ENCODE peak calls at places on chromosomes 16 and 17, in nine cellular contexts. L is RCC 7860; N is pulmonary artery endothelial cell; V is Calu3; Z is aorta; I is amniotic stem cell; X is CD8-positive, alpha-beta T cell; R is NAMALWA; K is NCI-H1092 treated with DMSO at 0.1 percent for 48 hours. B is an unnamed sample.

GRCh38 chr17:17229416-17230098 is 7.4 kb downstream of the FLCN start:
- DNase-seq in Z (no peak), I (no peak), N (no peak), V (no peak), L (no peak), K (no peak), R (no peak), X (no peak), B (no peak)

GRCh38 chr17:71821512-71821911 is 299.3 kb upstream of the SOX9 start:
- DNase-seq in N (no peak), R (no peak), L (no peak), I (no peak), V (no peak), X (no peak), K (no peak), Z (no peak), B (no peak)

GRCh38 chr17:50042211-50042610 is 13.7 kb upstream of the ITGA3 start:
- DNase-seq in V (no peak), I (no peak), R (no peak), Z (no peak), N (no peak), K (no peak), X (no peak), L (no peak), B (no peak)

GRCh38 chr16:77551352-77551751 is 116.5 kb upstream of the ADAMTS18 start:
- DNase-seq in X (no peak), Z (no peak), R (no peak), K (no peak), N (no peak), V (no peak), L (no peak), I (no peak), B (no peak)

GRCh38 chr16:4330277-4330882 is 14.5 kb downstream of the GLIS2 start:
- DNase-seq in Z (peak), I (peak), L (peak), R (peak), X (peak), N (peak), K (peak), V (peak), B (peak)

GRCh38 chr17:69609495-69610315 is 195.2 kb downstream of the MAP2K6 start:
- DNase-seq in L (peak), X (no peak), N (no peak), I (no peak), K (peak), Z (no peak), R (peak), V (peak), B (no peak)

GRCh38 chr17:55152236-55152635 is 112.5 kb upstream of the HLF start:
- DNase-seq in X (no peak), I (no peak), V (no peak), N (no peak), L (no peak), Z (no peak), R (no peak), K (no peak), B (no peak)

GRCh38 chr16:29198231-29198630 is 208.3 kb downstream of the NPIPB11 start:
- DNase-seq in R (no peak), Z (peak), K (no peak), N (no peak), I (no peak), L (no peak), V (no peak), X (no peak), B (no peak)

GRCh38 chr17:596287-596686 is 118.4 kb downstream of the VPS53 start:
- DNase-seq in K (no peak), N (no peak), R (no peak), Z (no peak), V (peak), L (no peak), I (no peak), X (no peak), B (no peak)

GRCh38 chr16:3131755-3132377 is 3.0 kb upstream of the ZNF213 start:
- DNase-seq in R (peak), X (peak), I (peak), K (peak), Z (no peak), N (no peak), V (peak), L (peak), B (no peak)

GRCh38 chr17:10804546-10804945 is 647 bp upstream of the TMEM238L start:
- DNase-seq in Z (no peak), I (no peak), N (no peak), K (no peak), R (no peak), X (no peak), L (no peak), V (no peak), B (no peak)

GRCh38 chr17:1999557-2000251 is 25.4 kb downstream of the RTN4RL1 start:
- DNase-seq in K (peak), R (no peak), X (no peak), N (no peak), Z (peak), V (peak), L (no peak), I (no peak), B (no peak)

GRCh38 chr16:3734758-3735221 is 17.5 kb upstream of the TRAP1 start:
- DNase-seq in K (no peak), V (no peak), R (no peak), L (no peak), I (no peak), N (no peak), X (no peak), Z (no peak), B (no peak)

GRCh38 chr16:4937782-4938682 is 1.1 kb upstream of the PPL start:
- DNase-seq in X (no peak), K (no peak), L (no peak), I (no peak), Z (no peak), V (no peak), N (no peak), R (no peak), B (no peak)

GRCh38 chr17:78965369-78965982 is 14.2 kb downstream of the LGALS3BP start:
- DNase-seq in I (no peak), L (no peak), K (no peak), X (no peak), V (no peak), R (peak), N (no peak), Z (no peak), B (no peak)

GRCh38 chr17:47315451-47316266 is 8.1 kb upstream of the EFCAB13 start:
- DNase-seq in R (peak), L (peak), V (peak), N (no peak), Z (no peak), I (peak), K (peak), X (no peak), B (no peak)

GRCh38 chr16:27253526-27253930 is 15.0 kb downstream of the NSMCE1 start:
- DNase-seq in I (peak), V (no peak), Z (no peak), X (no peak), K (no peak), L (peak), R (no peak), N (no peak), B (no peak)

GRCh38 chr17:42849451-42850157 is 1.4 kb upstream of the AOC3 start:
- DNase-seq in V (no peak), R (no peak), K (no peak), L (peak), I (no peak), X (no peak), Z (no peak), N (no peak), B (no peak)